ENCODE peak calls at places on chromosomes 4 and X, in four cellular contexts. X, Q, S and G are unnamed samples. For H3K4me1, the result is how much of the 10 kb centered on the place peaks cover.

GRCh38 chr4:142356797-142357196 is 489.3 kb downstream of the INPP4B start:
- DNase-seq in X (no peak), Q (no peak), S (no peak), G (no peak)

GRCh38 chrX:116318672-116319071 is 117.7 kb upstream of the SLC6A14 start:
- DNase-seq in X (no peak), Q (no peak), S (no peak), G (no peak)

GRCh38 chr4:7779194-7779768 is 160.4 kb downstream of the AFAP1 start:
- DNase-seq in X (peak), Q (peak), S (no peak), G (peak)

GRCh38 chr4:4502694-4503311 is 39.0 kb downstream of the STX18 start:
- DNase-seq in X (peak), Q (no peak), S (no peak), G (no peak)

GRCh38 chrX:20654596-20655106 is 387.9 kb upstream of the RPS6KA3 start:
- DNase-seq in X (no peak), Q (no peak), S (no peak), G (no peak)

GRCh38 chrX:152960115-152960514 is 33.8 kb downstream of the PNMA5 start:
- DNase-seq in X (no peak), Q (no peak), S (no peak), G (no peak)

GRCh38 chrX:43881410-43882293 is 598 bp downstream of the MAOB start:
- DNase-seq in X (no peak), Q (no peak), S (no peak), G (no peak)

GRCh38 chrX:443676-444210 is 57.0 kb upstream of the PPP2R3B start:
- DNase-seq in X (no peak), Q (no peak), S (no peak), G (no peak)

GRCh38 chr4:100590308-100590707 is 72.5 kb upstream of the EMCN start:
- DNase-seq in X (no peak), Q (no peak), S (no peak), G (no peak)

GRCh38 chr4:76802546-76803021 is 95.4 kb downstream of the SOWAHB start:
- DNase-seq in X (peak), Q (no peak), S (no peak), G (no peak)

GRCh38 chrX:150899191-150899757 is 806 bp upstream of the CD99L2 start:
- DNase-seq in X (peak), Q (peak), S (peak), G (peak)

GRCh38 chr4:185020293-185020808 is 2.1 kb downstream of the HELT start:
- DNase-seq in X (no peak), Q (no peak), S (peak), G (peak)

GRCh38 chrX:1108451-1109445 is 103.7 kb downstream of the CRLF2 start:
- DNase-seq in X (no peak), Q (peak), S (no peak), G (no peak)

GRCh38 chr4:8387615-8388266 is 52.8 kb downstream of the ACOX3 start:
- DNase-seq in X (no peak), Q (no peak), S (no peak), G (no peak)

GRCh38 chrX:102546818-102547493 is 30.4 kb upstream of the TMSB15A start:
- DNase-seq in X (no peak), Q (no peak), S (no peak), G (peak)

GRCh38 chr4:7693711-7694110 is 245.9 kb downstream of the AFAP1 start:
- DNase-seq in X (no peak), Q (no peak), S (peak), G (no peak)

GRCh38 chrX:4379071-4379470 is 665.6 kb upstream of the PRKX start:
- DNase-seq in X (no peak), Q (no peak), S (no peak), G (no peak)

GRCh38 chr4:174173360-174173759 is 110.1 kb downstream of the FBXO8 start:
- DNase-seq in X (no peak), Q (no peak), S (no peak), G (no peak)

GRCh38 chr4:52659722-52660261 is 691 bp upstream of the USP46 start:
- DNase-seq in X (no peak), Q (peak), S (peak), G (peak)

GRCh38 chr4:148787831-148788477 is 345.7 kb upstream of the NR3C2 start:
- DNase-seq in X (peak), Q (no peak), S (no peak), G (no peak)

GRCh38 chr4:85905761-85906160 is 430.8 kb downstream of the ARHGAP24 start:
- DNase-seq in X (no peak), Q (no peak), S (no peak), G (no peak)

GRCh38 chr4:5144384-5144783 is 93.1 kb downstream of the STK32B start:
- DNase-seq in X (no peak), Q (no peak), S (no peak), G (no peak)

GRCh38 chrX:39242187-39242586 is 440.9 kb downstream of the MID1IP1 start:
- DNase-seq in X (no peak), Q (no peak), S (no peak), G (no peak)

GRCh38 chrX:12866451-12867377 is at the start of gene TLR7:
- DNase-seq in X (no peak), Q (no peak), S (no peak), G (no peak)

GRCh38 chrX:10173331-10173900 is 16.6 kb downstream of the CLCN4 start:
- DNase-seq in X (peak), Q (no peak), S (no peak), G (no peak)

GRCh38 chr4:82519776-82520175 is 42.0 kb downstream of the TMEM150C start:
- DNase-seq in X (peak), Q (no peak), S (no peak), G (no peak)

GRCh38 chrX:114338870-114339269 is 245.0 kb upstream of the HTR2C start:
- DNase-seq in X (no peak), Q (no peak), S (no peak), G (no peak)

GRCh38 chrX:114344756-114345155 is 239.1 kb upstream of the HTR2C start:
- DNase-seq in X (peak), Q (no peak), S (no peak), G (no peak)
- TF ChIP-seq CTCF in X (peak), Q (peak), S (peak), G (peak)

DNA sequence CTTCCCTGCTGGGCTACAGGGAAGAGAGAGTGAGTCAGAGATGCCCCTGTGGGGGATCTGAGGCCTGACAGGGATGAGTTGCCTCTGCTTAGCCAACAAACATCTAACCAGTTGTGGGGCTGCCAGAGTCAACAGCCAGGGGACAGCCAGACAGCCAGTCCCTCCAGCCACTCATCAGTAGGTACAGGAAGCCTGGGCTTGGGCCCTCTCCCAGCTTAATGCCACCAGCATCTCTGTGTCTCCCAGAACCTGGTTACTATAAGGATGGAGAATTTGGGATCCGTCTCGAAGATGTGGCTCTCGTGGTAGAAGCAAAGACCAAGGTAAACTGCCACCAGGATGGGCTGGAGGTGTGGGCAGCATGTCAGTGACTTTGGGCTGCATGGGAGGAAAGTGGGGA is 17.3 kb upstream of the SASH3 start:
- DNase-seq in X (no peak), Q (no peak), S (no peak), G (no peak)
- H3K4me1 ChIP-seq in X (under half), Q (under half), S (under half), G (under half)

DNA sequence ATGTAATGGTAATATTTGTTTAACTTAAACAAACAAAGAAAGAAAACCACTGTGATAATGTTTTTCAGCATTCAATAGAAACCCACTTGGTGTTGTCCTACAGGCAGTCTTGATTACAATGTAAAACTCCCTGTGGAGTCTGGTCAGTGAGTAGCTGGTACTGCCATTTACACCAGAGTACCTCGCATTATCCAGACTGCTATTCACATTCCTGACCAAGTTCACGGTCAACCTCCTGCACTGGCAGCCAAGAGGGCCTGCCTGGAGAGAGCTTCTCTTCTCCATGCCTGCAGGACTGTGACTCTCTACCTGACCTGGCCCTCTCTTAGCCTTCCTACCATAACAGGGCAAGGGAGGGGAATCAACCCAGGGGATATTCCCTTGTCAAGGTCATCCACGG is 2.9 kb upstream of the LONRF3 start:
- DNase-seq in X (no peak), Q (no peak), S (no peak), G (no peak)
- TF ChIP-seq CTCF in X (no peak), Q (no peak), S (no peak), G (no peak)

DNA sequence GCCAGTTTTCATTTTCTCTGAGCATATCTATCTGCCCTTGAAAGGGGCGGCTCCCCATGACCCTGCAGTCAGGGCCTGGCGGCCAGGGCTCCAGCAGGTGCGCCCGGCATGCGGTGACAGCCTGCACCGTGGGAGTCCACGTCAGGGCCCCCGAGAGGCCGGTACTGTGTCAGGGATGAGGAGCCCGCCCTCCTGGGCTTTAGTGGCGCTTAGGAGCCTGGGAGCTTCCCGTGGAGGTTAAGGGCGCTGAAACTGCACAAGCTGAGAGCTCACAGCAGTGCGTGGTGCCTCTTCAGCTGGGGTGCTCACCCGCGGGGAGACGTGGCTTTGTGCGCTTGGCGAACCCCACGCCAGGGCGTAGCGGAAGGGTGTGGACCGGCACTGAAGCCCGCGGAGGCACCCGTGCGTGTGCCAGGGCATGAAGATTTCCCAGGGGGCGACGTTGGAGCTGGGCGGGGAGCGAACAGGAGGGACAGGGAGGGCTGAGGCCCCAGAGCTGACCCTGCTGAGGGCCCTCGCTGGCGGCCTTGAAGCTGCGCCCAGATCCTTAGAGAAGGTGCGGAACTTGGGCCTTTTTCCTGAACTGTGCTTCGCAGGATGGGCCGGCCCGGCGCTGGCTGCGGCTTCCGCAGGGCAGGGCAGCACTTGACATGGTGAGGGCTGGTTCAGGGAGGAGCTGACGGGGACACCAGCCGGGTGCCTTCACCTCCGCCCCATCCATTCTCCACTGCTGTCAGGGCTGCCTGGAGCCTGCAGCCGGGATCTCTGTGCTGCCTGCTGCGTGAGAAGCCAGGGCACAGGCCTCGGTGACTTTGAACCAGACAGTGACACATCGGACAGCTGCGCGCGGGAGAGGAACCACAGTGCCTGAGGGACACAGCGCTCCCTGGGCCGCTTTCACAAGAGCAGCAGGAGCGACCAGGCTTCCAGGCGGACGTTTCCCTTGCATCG is 32.9 kb downstream of the HTT-AS start:
- DNase-seq in X (peak), Q (peak), S (peak), G (peak)
- H3K4me1 ChIP-seq in X (under half), Q (under half), S (under half), G (under half)

DNA sequence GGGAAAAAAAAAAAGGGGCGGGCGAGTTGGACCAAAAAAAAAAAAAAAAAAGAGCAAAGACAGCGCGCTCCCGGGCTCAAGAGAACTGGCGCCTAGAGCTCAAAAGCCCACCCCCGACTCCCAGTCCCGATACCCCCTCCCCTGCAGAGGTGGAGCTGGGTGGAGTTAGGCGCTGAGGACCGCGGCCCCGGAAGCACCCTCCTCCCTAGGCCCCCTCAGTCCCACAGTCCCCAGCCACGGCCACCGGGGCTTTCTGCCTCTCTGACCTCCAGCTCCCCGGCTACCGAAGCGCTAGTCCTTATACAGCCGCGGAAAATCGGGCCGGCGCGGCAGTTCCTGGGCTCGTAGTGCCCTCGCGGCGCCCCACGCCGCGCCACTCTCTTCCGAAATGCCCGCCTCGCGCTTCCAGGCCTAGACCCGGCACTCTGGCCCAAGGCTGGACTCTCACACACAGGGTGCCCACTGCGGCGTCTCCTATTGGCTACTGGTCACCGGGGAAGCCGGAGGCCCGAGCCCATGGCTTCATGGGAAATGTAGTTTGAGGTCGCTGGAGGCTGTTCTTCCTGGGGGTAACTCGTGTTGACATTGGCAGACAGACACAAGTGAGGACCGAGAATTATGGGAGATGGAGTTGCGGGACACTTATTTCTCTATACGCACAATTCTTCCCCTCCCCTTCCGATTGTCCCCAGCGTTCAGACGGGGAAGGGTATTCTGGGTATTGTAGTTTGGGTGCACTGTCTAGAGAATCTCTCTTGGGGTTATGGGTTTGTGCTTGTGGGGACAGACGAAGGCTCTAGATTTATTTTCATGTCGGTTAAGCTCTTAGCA is at the start of gene ENOX2:
- DNase-seq in X (peak), Q (peak), S (peak), G (peak)
- TF ChIP-seq CTCF in X (no peak), Q (no peak), S (no peak), G (no peak)

GRCh38 chr4:10109995-10110670 is 6.5 kb downstream of the WDR1 start:
- DNase-seq in X (no peak), Q (no peak), S (no peak), G (no peak)

GRCh38 chr4:10112658-10113284 is 3.8 kb downstream of the WDR1 start:
- DNase-seq in X (no peak), Q (no peak), S (no peak), G (no peak)

GRCh38 chr4:10108818-10109783 is 7.5 kb downstream of the WDR1 start:
- DNase-seq in X (peak), Q (no peak), S (no peak), G (no peak)

GRCh38 chr4:10113362-10114047 is 3.1 kb downstream of the WDR1 start:
- DNase-seq in X (no peak), Q (no peak), S (no peak), G (no peak)

DNA sequence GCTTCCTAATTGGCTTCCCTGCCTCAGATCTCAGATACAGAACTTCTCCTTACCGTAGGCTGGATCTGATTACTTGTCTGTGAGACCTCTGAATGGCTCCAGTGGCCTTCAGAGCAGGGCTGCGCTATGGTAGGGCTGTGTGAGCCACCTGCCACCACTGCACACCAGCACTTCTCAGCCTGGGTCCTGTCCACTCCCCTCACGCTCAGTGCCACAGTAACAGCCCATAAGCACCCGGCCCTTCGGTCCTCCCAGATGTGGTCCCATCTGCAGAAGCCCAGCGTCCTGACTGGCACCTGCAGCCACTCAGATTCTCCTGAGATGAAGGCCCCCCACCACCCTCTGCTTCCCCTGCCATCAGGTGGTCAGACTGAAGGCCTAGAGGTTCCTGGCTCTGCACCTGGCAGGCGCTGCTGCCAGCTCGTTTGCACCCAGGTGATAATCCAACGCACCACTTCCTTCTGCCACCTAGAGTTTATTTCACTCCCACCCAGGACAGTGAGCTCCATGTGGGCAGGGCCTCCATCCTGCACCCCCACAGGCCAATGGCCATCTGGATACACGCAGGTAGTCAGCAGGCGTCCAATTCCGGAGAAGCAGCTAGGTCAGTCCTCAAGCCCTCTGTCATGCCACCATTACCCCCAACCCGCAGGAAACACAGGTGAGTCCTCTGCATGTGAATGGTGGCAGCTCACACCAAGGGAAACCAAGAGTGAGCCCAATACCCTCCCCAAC is 5.4 kb downstream of the WDR1 start:
- DNase-seq in X (no peak), Q (no peak), S (no peak), G (no peak)
- H3K4me1 ChIP-seq in X (half or more), Q (half or more), S (half or more), G (half or more)

DNA sequence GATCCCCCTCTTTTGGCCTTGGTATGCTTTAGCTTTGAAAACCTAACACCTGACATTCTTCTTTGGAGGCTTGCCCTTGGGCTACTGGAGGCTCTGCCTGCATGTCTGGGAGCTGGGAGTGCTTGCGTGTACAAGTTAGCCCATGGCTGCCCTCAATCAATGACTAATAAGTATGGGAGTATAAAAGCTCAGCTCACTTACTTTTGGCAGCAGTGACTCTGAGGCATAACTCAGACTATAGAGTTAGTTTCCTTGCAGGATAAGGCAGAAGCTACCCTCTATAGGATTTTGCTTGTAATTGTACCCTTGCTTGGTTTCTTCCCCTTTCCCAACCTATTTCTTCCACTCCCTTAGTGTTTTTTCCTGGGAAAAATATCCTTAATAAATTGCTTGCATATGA is 247.9 kb downstream of the PPP1R2C start:
- DNase-seq in X (peak), Q (no peak), S (no peak), G (no peak)
- TF ChIP-seq CTCF in X (no peak), Q (no peak), S (no peak), G (no peak)